ENCODE peak calls at places on chromosome 4, in ten cellular contexts. F, X, R, P, A, O, H, C, G and Z are unnamed samples.

GRCh38 chr4:108276690-108277089 is 108.0 kb upstream of the LEF1 start:
- DNase-seq in F (no peak), X (no peak), R (no peak), P (no peak), A (no peak), O (no peak), H (no peak), C (no peak), G (no peak), Z (no peak)

GRCh38 chr4:114606240-114606639 is 7.6 kb downstream of the UGT8 start:
- DNase-seq in F (no peak), X (no peak), R (no peak), P (no peak), A (no peak), O (no peak), H (no peak), C (no peak), G (no peak), Z (no peak)

GRCh38 chr4:857461-857860 is 31.5 kb upstream of the CPLX1 start:
- DNase-seq in F (no peak), X (no peak), R (peak; percentile 5), P (no peak), A (no peak), O (no peak), H (no peak), C (no peak), G (no peak), Z (no peak)

GRCh38 chr4:110211007-110211769 is 12.8 kb upstream of the ELOVL6 start:
- DNase-seq in F (peak; percentile 46), X (no peak), R (no peak), P (no peak), A (no peak), O (peak; percentile 25), H (no peak), C (peak; percentile 72), G (no peak), Z (no peak)

GRCh38 chr4:158538176-158538575 is 16.5 kb downstream of the RXFP1 start:
- DNase-seq in F (no peak), X (no peak), R (no peak), P (no peak), A (no peak), O (no peak), H (no peak), C (peak; percentile 87), G (no peak), Z (no peak)

GRCh38 chr4:139762715-139763114 is 97.1 kb downstream of the MGST2 start:
- DNase-seq in F (no peak), X (no peak), R (no peak), P (no peak), A (no peak), O (no peak), H (peak; percentile 40), C (no peak), G (peak; percentile 45), Z (no peak)

GRCh38 chr4:172826866-172827265 is 341.7 kb upstream of the GALNT7 start:
- DNase-seq in F (no peak), X (no peak), R (no peak), P (no peak), A (no peak), O (no peak), H (no peak), C (no peak), G (no peak), Z (no peak)

GRCh38 chr4:55549888-55550287 is 3.2 kb upstream of the CLOCK start:
- DNase-seq in F (no peak), X (no peak), R (no peak), P (no peak), A (no peak), O (no peak), H (no peak), C (peak; percentile 86), G (no peak), Z (peak; percentile 72)

GRCh38 chr4:105060628-105061027 is 86.0 kb upstream of the TET2 start:
- DNase-seq in F (no peak), X (no peak), R (no peak), P (no peak), A (no peak), O (no peak), H (no peak), C (no peak), G (no peak), Z (no peak)

GRCh38 chr4:48079972-48080391 is 54.1 kb downstream of the TXK start:
- DNase-seq in F (no peak), X (no peak), R (no peak), P (no peak), A (no peak), O (no peak), H (no peak), C (no peak), G (no peak), Z (no peak)

GRCh38 chr4:78454016-78454415 is 97.6 kb upstream of the ANXA3 start:
- DNase-seq in F (no peak), X (no peak), R (no peak), P (no peak), A (no peak), O (no peak), H (no peak), C (no peak), G (no peak), Z (no peak)

GRCh38 chr4:73729534-73730165 is 10.7 kb upstream of the CXCL8 start:
- DNase-seq in F (no peak), X (peak; percentile 49), R (no peak), P (peak; percentile 85), A (peak; percentile 68), O (peak; percentile 67), H (peak; percentile 70), C (peak; percentile 94), G (peak; percentile 57), Z (no peak)

GRCh38 chr4:184300816-184301215 is 83.1 kb upstream of the ENPP6 start:
- DNase-seq in F (no peak), X (no peak), R (no peak), P (no peak), A (no peak), O (no peak), H (no peak), C (no peak), G (no peak), Z (no peak)

GRCh38 chr4:149279331-149279730 is 536.3 kb downstream of the IQCM start:
- DNase-seq in F (no peak), X (no peak), R (no peak), P (no peak), A (no peak), O (no peak), H (no peak), C (no peak), G (no peak), Z (no peak)

GRCh38 chr4:174120446-174121142 is 162.9 kb downstream of the FBXO8 start:
- DNase-seq in F (peak; percentile 1), X (no peak), R (no peak), P (peak; percentile 65), A (peak; percentile 43), O (no peak), H (peak; percentile 50), C (peak; percentile 78), G (peak; percentile 55), Z (peak; percentile 20)

DNA sequence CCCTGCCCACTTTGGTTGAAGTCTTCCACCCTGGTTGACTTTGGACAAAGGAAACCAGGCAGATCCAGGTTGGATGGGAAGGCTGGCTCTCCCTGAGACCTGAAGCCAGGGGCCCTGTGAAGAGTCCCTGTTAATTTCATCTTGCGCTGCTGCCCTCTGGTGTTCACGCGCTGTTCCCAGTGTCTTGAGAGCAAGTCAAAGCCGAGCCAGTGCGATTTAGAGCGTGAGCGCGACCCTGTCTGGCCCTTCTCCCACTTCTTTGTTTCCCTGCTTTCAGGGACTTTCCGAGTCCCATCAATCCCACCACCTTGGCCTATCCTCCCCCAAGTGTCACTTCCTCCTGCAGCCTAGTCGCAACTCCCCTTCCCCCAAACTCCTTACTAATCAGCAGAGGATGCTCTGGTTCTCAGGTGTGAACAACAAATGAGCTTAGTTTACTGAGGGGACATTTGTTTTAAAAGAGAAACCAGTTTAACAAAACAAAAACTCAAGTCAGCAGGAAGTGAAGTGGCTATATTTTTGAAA is 25.8 kb upstream of the CHRNA9 start:
- DNase-seq in F (peak; percentile 87), X (peak; percentile 88), R (peak; percentile 93), P (peak; percentile 87), A (peak; percentile 74), O (peak; percentile 94), H (peak; percentile 84), C (peak; percentile 86), G (peak; percentile 89), Z (no peak)
- H3K4me3 ChIP-seq in F (peak overlapping the region; percentile 46), X (no peak overlapping the region), R (no peak overlapping the region), P (no peak overlapping the region), A (no peak overlapping the region), O (no peak overlapping the region), H (no peak overlapping the region), C (peak overlapping the region; percentile 58), G (no peak overlapping the region), Z (no peak overlapping the region)

GRCh38 chr4:41852229-41852628 is 83.0 kb upstream of the TMEM33 start:
- DNase-seq in F (no peak), X (no peak), R (no peak), P (no peak), A (no peak), O (no peak), H (no peak), C (no peak), G (no peak), Z (no peak)
- H3K27me3 ChIP-seq in F (no peaks in the 10 kb centered on the region), X (no peaks in the 10 kb centered on the region), R (no peaks in the 10 kb centered on the region), P (no peaks in the 10 kb centered on the region), A (no peaks in the 10 kb centered on the region), O (peaks cover 16% of the 10 kb centered on the region), H (no peaks in the 10 kb centered on the region), C (peaks cover 12% of the 10 kb centered on the region), G (no peaks in the 10 kb centered on the region), Z (peaks cover 5% of the 10 kb centered on the region)

GRCh38 chr4:2241410-2242353 is at the start of the genes HAUS3 and POLN:
- DNase-seq in F (peak; percentile 99), X (peak; percentile 99), R (peak; percentile 98), P (peak; percentile 99), A (peak; percentile 93), O (peak; percentile 99), H (peak; percentile 99), C (peak; percentile 99), G (peak; percentile 98), Z (peak; percentile 73)

GRCh38 chr4:2244947-2245786 is 3.2 kb upstream of the HAUS3 start:
- DNase-seq in F (no peak), X (no peak), R (no peak), P (no peak), A (no peak), O (no peak), H (no peak), C (no peak), G (no peak), Z (no peak)

GRCh38 chr4:2237267-2237666 is 4.7 kb downstream of the HAUS3 start:
- DNase-seq in F (no peak), X (no peak), R (no peak), P (no peak), A (no peak), O (no peak), H (no peak), C (no peak), G (no peak), Z (no peak)

GRCh38 chr4:2243682-2244380 is 1.9 kb upstream of the HAUS3 start:
- DNase-seq in F (no peak), X (peak; percentile 39), R (no peak), P (peak; percentile 84), A (peak; percentile 43), O (peak; percentile 48), H (peak; percentile 64), C (peak; percentile 59), G (peak; percentile 71), Z (no peak)

GRCh38 chr4:2241003-2241402 is 918 bp downstream of the HAUS3 start:
- DNase-seq in F (peak; percentile 54), X (no peak), R (peak; percentile 71), P (no peak), A (no peak), O (no peak), H (no peak), C (no peak), G (no peak), Z (no peak)
- H3K4me3 ChIP-seq in F (peak overlapping the region; percentile 81), X (peak overlapping the region; percentile 75), R (peak overlapping the region; percentile 49), P (peak overlapping the region; percentile 94), A (peak overlapping the region; percentile 75), O (peak overlapping the region; percentile 94), H (peak overlapping the region; percentile 90), C (peak overlapping the region; percentile 83), G (peak overlapping the region; percentile 87), Z (peak overlapping the region; percentile 84)

GRCh38 chr4:82284858-82285805 is 88.7 kb downstream of the HNRNPD start:
- DNase-seq in F (peak; percentile 99), X (peak; percentile 99), R (peak; percentile 99), P (peak; percentile 100), A (peak; percentile 98), O (peak; percentile 99), H (peak; percentile 100), C (peak; percentile 99), G (peak; percentile 100), Z (peak; percentile 94)
- H3K27me3 ChIP-seq in F (no peaks in the 10 kb centered on the region), X (no peaks in the 10 kb centered on the region), R (no peaks in the 10 kb centered on the region), P (no peaks in the 10 kb centered on the region), A (no peaks in the 10 kb centered on the region), O (no peaks in the 10 kb centered on the region), H (no peaks in the 10 kb centered on the region), C (no peaks in the 10 kb centered on the region), G (no peaks in the 10 kb centered on the region), Z (no peaks in the 10 kb centered on the region)